ENCODE peak calls at places on chromosomes 4 and X, in nine cellular contexts. P is fibroblast of mammary gland, C is Caco-2, G is tibial artery, N is osteocyte, J is HFF-Myc, Y is choroid plexus epithelial cell, Z is esophagus squamous epithelium, E is neural crest cell. H is an unnamed sample.

GRCh38 chrX:13469963-13470679 is 99.3 kb upstream of the EGFL6 start:
- DNase-seq in P (peak), C (no peak), G (no peak), N (no peak), J (no peak), Y (no peak), Z (no peak), E (no peak), H (no peak)

GRCh38 chr4:139819082-139819481 is 153.5 kb downstream of the MGST2 start:
- DNase-seq in P (no peak), C (no peak), G (no peak), N (no peak), J (no peak), Y (no peak), Z (no peak), E (no peak), H (no peak)

GRCh38 chrX:23773601-23774175 is 9.3 kb upstream of the SAT1 start:
- DNase-seq in P (no peak), C (no peak), G (no peak), N (no peak), J (no peak), Y (no peak), Z (no peak), E (no peak), H (no peak)

GRCh38 chrX:21166302-21166982 is 207.8 kb upstream of the CNKSR2 start:
- DNase-seq in P (peak), C (peak), G (no peak), N (no peak), J (no peak), Y (peak), Z (no peak), E (no peak), H (no peak)

GRCh38 chrX:100696699-100697351 is 35.1 kb downstream of the SYTL4 start:
- DNase-seq in P (no peak), C (no peak), G (no peak), N (no peak), J (no peak), Y (no peak), Z (no peak), E (no peak), H (no peak)

GRCh38 chrX:81301877-81302276 is 100.0 kb downstream of the SH3BGRL start:
- DNase-seq in P (no peak), C (no peak), G (no peak), N (no peak), J (no peak), Y (peak), Z (no peak), E (no peak), H (no peak)

GRCh38 chrX:12955882-12956703 is 18.8 kb upstream of the TMSB4X start:
- DNase-seq in P (peak), C (peak), G (peak), N (no peak), J (no peak), Y (peak), Z (peak), E (no peak), H (no peak)

GRCh38 chr4:77201343-77201742 is 44.3 kb downstream of the CCNG2 start:
- DNase-seq in P (peak), C (no peak), G (no peak), N (no peak), J (no peak), Y (no peak), Z (no peak), E (no peak), H (no peak)

GRCh38 chr4:173240696-173241095 is 72.1 kb downstream of the GALNT7 start:
- DNase-seq in P (no peak), C (no peak), G (no peak), N (no peak), J (no peak), Y (no peak), Z (no peak), E (no peak), H (no peak)

GRCh38 chr4:3766791-3767561 is 791 bp downstream of the ADRA2C start:
- DNase-seq in P (peak), C (peak), G (peak), N (no peak), J (no peak), Y (peak), Z (no peak), E (peak), H (peak)

GRCh38 chr4:3762753-3763511 is 3.3 kb upstream of the ADRA2C start:
- DNase-seq in P (no peak), C (no peak), G (peak), N (no peak), J (no peak), Y (no peak), Z (no peak), E (no peak), H (no peak)

GRCh38 chr4:3767569-3768288 is 1.5 kb downstream of the ADRA2C start:
- DNase-seq in P (no peak), C (peak), G (no peak), N (no peak), J (no peak), Y (peak), Z (no peak), E (no peak), H (peak)

GRCh38 chr4:3766207-3766790 is at the start of gene ADRA2C:
- DNase-seq in P (no peak), C (peak), G (no peak), N (no peak), J (no peak), Y (peak), Z (no peak), E (peak), H (peak)

DNA sequence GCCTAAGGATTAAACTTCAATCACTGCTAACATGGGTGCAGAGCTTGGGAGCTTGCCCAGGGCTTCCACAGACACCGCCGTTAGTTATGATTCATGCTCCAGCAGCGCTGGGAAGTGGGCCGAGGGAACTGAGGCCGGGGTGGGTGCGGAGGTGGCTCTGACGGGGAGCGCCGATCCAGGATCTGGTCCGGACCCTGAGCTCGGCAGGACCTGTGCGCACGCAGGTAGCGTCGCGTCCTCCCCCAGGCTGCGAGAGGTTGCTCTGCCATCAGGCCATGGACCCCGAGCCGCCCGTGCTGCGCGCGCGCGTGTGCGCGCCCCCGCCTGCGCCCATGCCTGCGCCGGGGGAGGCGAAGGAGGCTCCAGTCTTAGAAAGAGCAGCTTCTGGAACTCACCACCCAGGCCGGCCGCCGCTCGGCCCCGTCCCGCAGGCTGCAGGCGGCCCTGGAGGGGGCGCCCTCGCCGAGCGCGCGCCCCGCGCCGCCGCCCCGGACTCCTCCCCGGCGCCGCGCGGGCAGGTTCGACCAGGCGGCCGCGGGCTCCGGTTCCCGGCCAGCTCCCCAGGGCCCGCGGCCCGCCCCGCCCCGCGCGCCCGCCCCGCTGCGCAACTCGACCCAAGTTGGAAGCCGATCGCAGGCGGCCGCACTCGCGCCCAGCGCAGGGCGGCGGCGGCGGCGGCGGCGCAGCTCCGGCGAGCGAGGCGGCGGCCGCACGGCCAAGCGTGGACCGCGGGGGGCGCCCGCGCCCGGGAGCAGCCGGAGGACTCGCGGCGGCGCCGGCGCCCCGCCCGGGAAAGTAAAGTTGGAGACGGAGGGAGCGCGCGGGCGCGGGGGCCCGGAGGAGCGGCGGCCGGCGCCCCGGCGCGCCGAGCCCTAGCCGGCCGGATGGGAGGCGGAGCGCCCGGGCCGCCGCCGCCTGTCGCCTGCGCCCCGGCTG is 646 bp upstream of the ADRA2C start:
- DNase-seq in P (peak), C (peak), G (peak), N (no peak), J (no peak), Y (peak), Z (no peak), E (peak), H (peak)
- TF ChIP-seq CTCF in P (no peak), C (no peak), G (peak), N (peak), J (no peak), Y (no peak), Z (no peak), E (peak), H (peak)

GRCh38 chr4:56229947-56230346 is 157.3 kb downstream of the AASDH start:
- DNase-seq in P (no peak), C (no peak), G (no peak), N (no peak), J (no peak), Y (no peak), Z (no peak), E (no peak), H (no peak)
- TF ChIP-seq CTCF in P (no peak), C (no peak), G (no peak), N (no peak), J (no peak), Y (no peak), Z (no peak), E (no peak), H (no peak)

GRCh38 chrX:150049647-150050046 is 111.4 kb upstream of the EOLA2 start:
- DNase-seq in P (no peak), C (no peak), G (no peak), N (no peak), J (no peak), Y (peak), Z (no peak), E (no peak), H (no peak)

GRCh38 chrX:150052226-150052625 is 113.9 kb upstream of the EOLA2 start:
- DNase-seq in P (no peak), C (no peak), G (no peak), N (no peak), J (no peak), Y (no peak), Z (no peak), E (no peak), H (no peak)

GRCh38 chrX:150047818-150048217 is 109.5 kb upstream of the EOLA2 start:
- DNase-seq in P (no peak), C (no peak), G (no peak), N (no peak), J (no peak), Y (no peak), Z (no peak), E (no peak), H (no peak)

GRCh38 chrX:150051096-150051495 is 112.8 kb upstream of the EOLA2 start:
- DNase-seq in P (no peak), C (no peak), G (no peak), N (no peak), J (no peak), Y (no peak), Z (no peak), E (no peak), H (no peak)

DNA sequence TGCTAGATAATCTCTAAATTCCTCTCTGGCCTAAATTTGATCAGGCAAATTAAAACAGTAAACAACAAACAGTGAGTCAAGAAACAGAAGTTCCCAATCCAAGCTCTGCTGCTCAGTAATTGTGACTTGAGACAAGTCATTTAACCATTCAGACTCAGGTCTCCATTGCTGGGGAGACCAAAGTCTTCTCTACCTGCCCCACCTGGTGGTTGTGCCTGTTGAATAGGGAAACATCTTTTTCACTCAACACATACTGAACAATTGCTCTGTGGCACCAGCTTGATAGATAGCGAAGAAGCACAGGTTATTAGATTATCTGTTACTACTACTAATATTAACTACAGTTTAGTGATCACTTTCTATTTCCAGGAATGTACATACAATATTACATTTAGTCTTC is 112.1 kb upstream of the EOLA2 start:
- DNase-seq in P (no peak), C (peak), G (no peak), N (no peak), J (no peak), Y (no peak), Z (no peak), E (no peak), H (no peak)
- TF ChIP-seq CTCF in P (no peak), C (no peak), G (no peak), N (no peak), J (no peak), Y (no peak), Z (no peak), E (no peak), H (no peak)

DNA sequence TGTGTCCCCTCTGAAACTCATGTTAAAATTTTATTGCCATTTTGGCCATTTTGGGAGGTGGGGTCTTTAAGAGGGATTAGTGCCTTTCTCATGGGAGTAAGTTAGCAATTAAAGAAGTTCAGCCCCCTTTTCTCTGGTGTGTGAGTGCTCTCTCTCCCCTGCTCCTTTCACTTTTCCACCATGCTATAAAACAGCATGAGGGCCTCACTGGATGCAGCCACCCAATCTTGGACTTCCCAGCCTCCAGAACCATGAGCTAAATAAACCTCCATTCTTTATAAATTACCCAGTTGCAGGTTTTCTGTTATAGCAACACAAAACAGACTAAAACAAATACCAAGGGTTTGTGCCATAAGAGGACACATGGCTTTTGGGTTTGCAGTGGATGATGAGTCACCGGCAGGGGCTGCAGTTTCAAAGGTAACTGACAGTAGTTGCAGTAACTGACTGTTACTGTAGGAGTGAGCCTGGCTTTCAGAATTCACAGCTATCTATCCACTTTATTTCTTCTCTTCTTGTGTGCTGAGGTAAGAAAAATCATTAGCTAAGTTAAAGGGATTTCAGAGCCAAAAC is 121.5 kb downstream of the PPEF1 start:
- DNase-seq in P (peak), C (no peak), G (no peak), N (no peak), J (no peak), Y (peak), Z (no peak), E (no peak), H (no peak)
- TF ChIP-seq CTCF in P (no peak), C (no peak), G (no peak), N (no peak), J (no peak), Y (no peak), Z (no peak), E (no peak), H (no peak)

DNA sequence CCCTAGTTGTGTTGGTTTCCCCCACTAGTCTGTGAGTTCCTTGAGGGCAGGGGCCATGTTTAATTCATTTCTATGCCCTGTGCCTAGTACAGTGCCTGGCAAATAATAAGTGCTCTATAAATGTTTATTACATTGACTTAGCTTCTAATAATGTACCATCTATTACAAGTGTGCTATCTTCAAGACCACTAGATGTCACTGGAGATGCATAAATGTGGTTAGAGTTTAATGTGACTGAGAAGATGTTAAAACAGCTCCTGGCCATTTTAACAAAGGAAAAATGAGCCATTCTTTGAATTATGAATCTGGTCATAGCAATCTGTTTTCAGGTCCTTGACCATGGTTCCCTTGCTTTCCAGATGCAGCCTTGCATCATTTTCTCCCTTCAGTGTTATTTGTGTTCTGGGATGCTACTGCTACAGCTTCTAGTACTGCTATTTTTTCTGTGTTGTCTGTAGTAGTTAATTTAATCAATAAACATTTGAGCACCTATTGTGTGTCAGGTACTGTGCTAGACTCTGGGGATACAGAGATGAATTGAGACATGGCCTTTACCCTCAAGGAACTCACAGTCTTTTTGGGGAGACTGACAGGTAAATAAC is 43.2 kb downstream of the SLC9A6 start:
- DNase-seq in P (peak), C (peak), G (no peak), N (no peak), J (no peak), Y (peak), Z (no peak), E (no peak), H (no peak)
- TF ChIP-seq CTCF in P (peak), C (no peak), G (peak), N (peak), J (peak), Y (peak), Z (peak), E (peak), H (peak)

GRCh38 chr4:102580463-102580842 is 79.3 kb downstream of the NFKB1 start:
- DNase-seq in P (no peak), C (no peak), G (no peak), N (no peak), J (no peak), Y (no peak), Z (no peak), E (no peak), H (no peak)

GRCh38 chr4:102575369-102576129 is 74.4 kb downstream of the NFKB1 start:
- DNase-seq in P (no peak), C (no peak), G (no peak), N (no peak), J (no peak), Y (peak), Z (no peak), E (no peak), H (no peak)

GRCh38 chr4:102579794-102580462 is 78.8 kb downstream of the NFKB1 start:
- DNase-seq in P (no peak), C (no peak), G (no peak), N (no peak), J (no peak), Y (no peak), Z (no peak), E (no peak), H (no peak)

GRCh38 chr4:102578270-102578669 is 77.1 kb downstream of the NFKB1 start:
- DNase-seq in P (no peak), C (no peak), G (no peak), N (no peak), J (no peak), Y (no peak), Z (no peak), E (no peak), H (no peak)

DNA sequence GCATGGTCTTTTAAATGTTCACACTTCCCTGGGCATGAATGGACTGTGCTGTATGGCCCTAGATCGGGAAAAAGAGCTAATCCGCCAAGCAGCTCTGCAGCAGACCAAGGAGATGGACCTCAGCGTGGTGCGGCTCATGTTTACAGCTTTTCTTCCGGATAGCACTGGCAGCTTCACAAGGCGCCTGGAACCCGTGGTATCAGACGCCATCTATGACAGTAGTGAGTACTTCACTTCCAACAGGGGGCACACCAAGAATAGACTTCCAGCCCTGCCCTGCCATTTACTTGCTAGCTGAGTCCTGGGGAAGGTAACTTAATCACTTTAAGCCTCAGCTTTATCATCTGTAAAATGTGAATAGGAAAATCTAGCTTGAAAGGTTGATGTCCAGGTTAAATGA is 77.7 kb downstream of the NFKB1 start:
- DNase-seq in P (no peak), C (no peak), G (no peak), N (no peak), J (no peak), Y (peak), Z (no peak), E (no peak), H (peak)
- TF ChIP-seq CTCF in P (no peak), C (no peak), G (no peak), N (no peak), J (no peak), Y (peak), Z (no peak), E (peak), H (peak)

GRCh38 chrX:44308869-44309268 is 34.6 kb downstream of the EFHC2 start:
- DNase-seq in P (no peak), C (no peak), G (no peak), N (no peak), J (no peak), Y (no peak), Z (no peak), E (no peak), H (no peak)

GRCh38 chrX:44305921-44306320 is 37.6 kb downstream of the EFHC2 start:
- DNase-seq in P (no peak), C (no peak), G (no peak), N (no peak), J (no peak), Y (no peak), Z (no peak), E (no peak), H (no peak)

GRCh38 chrX:44299177-44299576 is 44.3 kb downstream of the EFHC2 start:
- DNase-seq in P (no peak), C (no peak), G (no peak), N (no peak), J (no peak), Y (no peak), Z (no peak), E (no peak), H (no peak)

GRCh38 chrX:44306336-44306735 is 37.1 kb downstream of the EFHC2 start:
- DNase-seq in P (peak), C (no peak), G (no peak), N (no peak), J (peak), Y (peak), Z (no peak), E (no peak), H (no peak)

DNA sequence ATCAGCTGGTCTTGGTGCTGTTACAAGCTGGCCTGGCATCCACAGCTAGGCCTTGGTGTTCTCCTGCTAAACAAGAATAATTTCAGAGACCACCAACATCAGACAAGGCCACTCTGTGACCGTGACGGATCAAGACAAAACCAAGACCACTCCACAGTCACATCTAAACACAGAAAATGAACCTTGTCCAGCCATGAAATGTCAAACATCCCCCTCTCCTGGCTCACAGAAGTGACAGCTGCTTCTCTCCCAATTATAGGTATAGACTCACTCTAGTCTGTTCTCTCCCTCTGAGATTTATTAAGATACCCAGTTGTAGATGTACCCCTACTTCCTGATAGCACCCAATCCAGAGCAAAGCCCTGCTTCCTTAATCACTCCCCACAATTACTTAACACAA is 40.4 kb downstream of the EFHC2 start:
- DNase-seq in P (no peak), C (no peak), G (no peak), N (no peak), J (no peak), Y (no peak), Z (no peak), E (no peak), H (no peak)
- TF ChIP-seq CTCF in P (no peak), C (no peak), G (no peak), N (no peak), J (no peak), Y (no peak), Z (no peak), E (no peak), H (no peak)

DNA sequence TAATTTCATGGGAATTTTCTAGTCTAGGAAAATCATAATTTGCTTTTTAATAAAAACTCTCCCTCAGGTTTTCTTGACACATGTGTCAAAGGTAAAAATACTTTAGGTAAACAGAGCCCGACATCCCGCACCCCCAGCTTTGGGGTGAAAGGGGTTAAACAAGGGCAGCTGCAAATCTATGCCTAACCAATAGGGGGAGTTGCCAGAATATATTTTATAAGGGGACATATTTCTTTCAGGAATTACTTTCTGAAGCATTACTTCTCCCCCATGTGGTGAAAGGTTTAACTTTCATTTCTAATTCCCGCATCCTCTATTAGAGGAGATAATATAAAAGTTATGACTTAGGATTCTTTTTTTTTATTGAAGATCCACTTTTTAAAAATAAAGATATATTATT is 53.9 kb upstream of the HEPH start:
- DNase-seq in P (peak), C (peak), G (no peak), N (no peak), J (no peak), Y (peak), Z (no peak), E (no peak), H (peak)
- TF ChIP-seq CTCF in P (peak), C (peak), G (peak), N (peak), J (peak), Y (peak), Z (no peak), E (peak), H (peak)